ENCODE peak calls at places on chromosome 15, in five cellular contexts. G is fibroblast of the aortic adventitia, O is T-helper 2 cell, S is frontal cortex, Y is astrocyte of the spinal cord. E is an unnamed sample.

GRCh38 chr15:88864861-88865497 is 30.4 kb downstream of the HAPLN3 start:
- DNase-seq in G (no peak), O (no peak), S (no peak), Y (no peak), E (no peak)

GRCh38 chr15:76346666-76347506 is 10.3 kb downstream of the ISL2 start:
- DNase-seq in G (peak), O (no peak), S (no peak), Y (no peak), E (no peak)

GRCh38 chr15:77819841-77820728 is 187.4 kb upstream of the LINGO1 start:
- DNase-seq in G (no peak), O (no peak), S (no peak), Y (no peak), E (no peak)

GRCh38 chr15:43552261-43552660 is 34.9 kb downstream of the MAP1A start:
- DNase-seq in G (no peak), O (no peak), S (no peak), Y (no peak), E (no peak)

GRCh38 chr15:48641416-48641815 is 4.1 kb downstream of the FBN1 start:
- DNase-seq in G (peak), O (no peak), S (peak), Y (peak), E (no peak)

GRCh38 chr15:87633471-87633870 is 623.1 kb downstream of the NTRK3 start:
- DNase-seq in G (peak), O (no peak), S (no peak), Y (no peak), E (no peak)

GRCh38 chr15:81308260-81308659 is 15.7 kb downstream of the STARD5 start:
- DNase-seq in G (no peak), O (no peak), S (no peak), Y (no peak), E (peak)

GRCh38 chr15:62270216-62270921 is 105.3 kb upstream of the C2CD4B start:
- DNase-seq in G (no peak), O (no peak), S (no peak), Y (no peak), E (no peak)

GRCh38 chr15:43777293-43777819 is 590 bp upstream of the ELL3 start:
- DNase-seq in G (peak), O (peak), S (no peak), Y (no peak), E (peak)

GRCh38 chr15:68644088-68644904 is 65.5 kb downstream of the CORO2B start:
- DNase-seq in G (peak), O (no peak), S (no peak), Y (peak), E (peak)

GRCh38 chr15:67013696-67014095 is 51.7 kb upstream of the SMAD3 start:
- DNase-seq in G (peak), O (no peak), S (no peak), Y (peak), E (peak)

GRCh38 chr15:77419836-77420609 is at the start of gene PEAK1:
- DNase-seq in G (peak), O (peak), S (peak), Y (peak), E (peak)

GRCh38 chr15:57032338-57032737 is 113.9 kb downstream of the TCF12 start:
- DNase-seq in G (no peak), O (no peak), S (no peak), Y (no peak), E (no peak)

GRCh38 chr15:57761562-57761961 is 55.0 kb downstream of the POLR2M start:
- DNase-seq in G (no peak), O (no peak), S (no peak), Y (no peak), E (no peak)

GRCh38 chr15:40856736-40857135 is 12.9 kb downstream of the SPINT1 start:
- DNase-seq in G (no peak), O (no peak), S (no peak), Y (no peak), E (no peak)

GRCh38 chr15:41820791-41821423 is 7.0 kb upstream of the JMJD7 start:
- DNase-seq in G (no peak), O (no peak), S (no peak), Y (no peak), E (no peak)

GRCh38 chr15:76337739-76338554 is 1.4 kb downstream of the ISL2 start:
- DNase-seq in G (no peak), O (no peak), S (peak), Y (no peak), E (no peak)

GRCh38 chr15:74179101-74179841 is 5.8 kb downstream of the ISLR start:
- DNase-seq in G (peak), O (no peak), S (no peak), Y (peak), E (peak)

GRCh38 chr15:73982251-73982962 is 9.7 kb downstream of the STOML1 start:
- DNase-seq in G (peak), O (no peak), S (no peak), Y (peak), E (peak)

GRCh38 chr15:73078722-73079121 is 26.5 kb downstream of the NEO1 start:
- DNase-seq in G (peak), O (no peak), S (no peak), Y (peak), E (peak)

GRCh38 chr15:94236638-94237037 is 5.3 kb downstream of the MCTP2 start:
- DNase-seq in G (no peak), O (no peak), S (no peak), Y (no peak), E (no peak)

GRCh38 chr15:64975390-64975789 is 14.3 kb downstream of the SPG21 start:
- DNase-seq in G (no peak), O (no peak), S (no peak), Y (no peak), E (peak)

GRCh38 chr15:80310776-80311175 is 58.8 kb upstream of the CTXND1 start:
- DNase-seq in G (no peak), O (no peak), S (no peak), Y (no peak), E (no peak)

GRCh38 chr15:89042387-89042786 is 45.9 kb upstream of the ABHD2 start:
- DNase-seq in G (no peak), O (no peak), S (no peak), Y (no peak), E (no peak)

GRCh38 chr15:100694381-100695012 is 92.1 kb downstream of the ASB7 start:
- DNase-seq in G (peak), O (no peak), S (no peak), Y (no peak), E (no peak)

GRCh38 chr15:37877851-37878577 is 56.4 kb upstream of the TMCO5A start:
- DNase-seq in G (peak), O (no peak), S (no peak), Y (peak), E (peak)

GRCh38 chr15:72451224-72451623 is 22.9 kb upstream of the ARIH1 start:
- DNase-seq in G (no peak), O (no peak), S (no peak), Y (no peak), E (no peak)

GRCh38 chr15:70466895-70467529 is 296.3 kb downstream of the UACA start:
- DNase-seq in G (peak), O (no peak), S (no peak), Y (peak), E (peak)

GRCh38 chr15:92079047-92079446 is 225.5 kb downstream of the SLCO3A1 start:
- DNase-seq in G (no peak), O (no peak), S (no peak), Y (no peak), E (no peak)

GRCh38 chr15:73212424-73212823 is 156.3 kb downstream of the HCN4 start:
- DNase-seq in G (peak), O (no peak), S (no peak), Y (peak), E (no peak)

GRCh38 chr15:78808550-78808949 is 2.7 kb downstream of the ADAMTS7 start:
- DNase-seq in G (peak), O (no peak), S (no peak), Y (peak), E (no peak)

GRCh38 chr15:51736069-51736468 is 1.4 kb downstream of the LYSMD2 start:
- DNase-seq in G (no peak), O (no peak), S (no peak), Y (no peak), E (no peak)

GRCh38 chr15:65460948-65461347 is 38.2 kb upstream of the IGDCC4 start:
- DNase-seq in G (no peak), O (no peak), S (no peak), Y (no peak), E (no peak)